ENCODE peak calls at places on chromosomes 5 and 9, in seven cellular contexts. R is IMR-90, S is stomach, E is body of pancreas, H is tibial nerve, U is esophagus squamous epithelium, W is sigmoid colon. Q is an unnamed sample.

GRCh38 chr5:93886917-93887361 is 145.5 kb upstream of the POU5F2 start:
- DNase-seq in R (peak; percentile 21), S (no peak), E (no peak), H (no peak), U (no peak), W (no peak), Q (no peak)

GRCh38 chr5:124599048-124599973 is 147.1 kb downstream of the ZNF608 start:
- DNase-seq in R (peak; percentile 61), S (peak; percentile 70), E (peak; percentile 83), H (no peak), U (no peak), W (no peak), Q (no peak)

GRCh38 chr9:87337335-87338074 is 160.2 kb upstream of the DAPK1 start:
- DNase-seq in R (no peak), S (no peak), E (peak; percentile 36), H (no peak), U (no peak), W (no peak), Q (no peak)

GRCh38 chr5:176817369-176817841 is 7.0 kb downstream of the UNC5A start:
- DNase-seq in R (no peak), S (no peak), E (no peak), H (no peak), U (no peak), W (no peak), Q (no peak)

GRCh38 chr9:117555964-117556629 is 141.2 kb upstream of the ASTN2 start:
- DNase-seq in R (no peak), S (peak; percentile 78), E (peak; percentile 74), H (peak; percentile 17), U (no peak), W (no peak), Q (peak; percentile 59)

GRCh38 chr5:20000416-20000815 is 12.4 kb upstream of the CDH18 start:
- DNase-seq in R (no peak), S (no peak), E (no peak), H (no peak), U (no peak), W (no peak), Q (no peak)

GRCh38 chr5:116536279-116537161 is 38.1 kb downstream of the SEMA6A start:
- DNase-seq in R (no peak), S (no peak), E (no peak), H (no peak), U (no peak), W (no peak), Q (no peak)

GRCh38 chr5:84392836-84393235 is 8.2 kb upstream of the EDIL3 start:
- DNase-seq in R (no peak), S (no peak), E (no peak), H (no peak), U (no peak), W (no peak), Q (no peak)

GRCh38 chr5:72558383-72558782 is 51.2 kb upstream of the ZNF366 start:
- DNase-seq in R (no peak), S (no peak), E (no peak), H (no peak), U (no peak), W (no peak), Q (no peak)

GRCh38 chr5:149053027-149053705 is 9.7 kb downstream of the SH3TC2 start:
- DNase-seq in R (peak; percentile 72), S (no peak), E (no peak), H (no peak), U (no peak), W (no peak), Q (no peak)

GRCh38 chr9:109893222-109893621 is 113.2 kb downstream of the PALM2AKAP2 start:
- DNase-seq in R (no peak), S (no peak), E (no peak), H (no peak), U (no peak), W (no peak), Q (no peak)

GRCh38 chr5:180639743-180640300 is 9.6 kb downstream of the FLT4 start:
- DNase-seq in R (no peak), S (no peak), E (no peak), H (no peak), U (no peak), W (peak; percentile 68), Q (peak; percentile 78)

GRCh38 chr9:129027685-129028191 is 393 bp downstream of the SH3GLB2 start:
- DNase-seq in R (no peak), S (peak; percentile 78), E (peak; percentile 77), H (no peak), U (no peak), W (peak; percentile 85), Q (no peak)

GRCh38 chr5:72767289-72768010 is 49.0 kb upstream of the TNPO1 start:
- DNase-seq in R (no peak), S (no peak), E (no peak), H (no peak), U (no peak), W (no peak), Q (no peak)

GRCh38 chr9:123471843-123472570 is 116.0 kb downstream of the CRB2 start:
- DNase-seq in R (no peak), S (no peak), E (no peak), H (no peak), U (no peak), W (no peak), Q (no peak)

GRCh38 chr5:72141440-72142271 is 34.4 kb downstream of the MAP1B start:
- DNase-seq in R (peak; percentile 97), S (no peak), E (no peak), H (no peak), U (no peak), W (no peak), Q (no peak)

GRCh38 chr9:123425836-123426365 is 69.9 kb downstream of the CRB2 start:
- DNase-seq in R (no peak), S (peak; percentile 22), E (no peak), H (no peak), U (no peak), W (peak; percentile 32), Q (no peak)

GRCh38 chr9:73265876-73266275 is 114.2 kb downstream of the ANXA1 start:
- DNase-seq in R (no peak), S (no peak), E (no peak), H (no peak), U (no peak), W (no peak), Q (no peak)

GRCh38 chr5:134545070-134545868 is 19.8 kb downstream of the JADE2 start:
- DNase-seq in R (no peak), S (no peak), E (no peak), H (peak; percentile 60), U (no peak), W (peak; percentile 94), Q (no peak)
- TF ChIP-seq POLR2A in R (no peak), S (no peak), E (no peak), H (no peak), U (no peak), W (no peak), Q (no peak)

GRCh38 chr9:5872496-5872895 is 18.2 kb upstream of the MLANA start:
- DNase-seq in R (no peak), S (no peak), E (no peak), H (no peak), U (no peak), W (no peak), Q (no peak)

GRCh38 chr9:5873439-5873838 is 17.2 kb upstream of the MLANA start:
- DNase-seq in R (no peak), S (no peak), E (no peak), H (no peak), U (no peak), W (no peak), Q (no peak)

GRCh38 chr9:5871785-5872184 is 18.9 kb upstream of the MLANA start:
- DNase-seq in R (no peak), S (no peak), E (no peak), H (no peak), U (no peak), W (no peak), Q (no peak)

GRCh38 chr9:5876026-5876425 is 14.7 kb upstream of the MLANA start:
- DNase-seq in R (no peak), S (no peak), E (no peak), H (no peak), U (no peak), W (no peak), Q (no peak)

GRCh38 chr9:5874048-5874447 is 16.6 kb upstream of the MLANA start:
- DNase-seq in R (no peak), S (no peak), E (no peak), H (no peak), U (no peak), W (no peak), Q (no peak)
- TF ChIP-seq CTCF in R (no peak), S (no peak), E (no peak), H (no peak), U (no peak), W (no peak), Q (no peak)

DNA sequence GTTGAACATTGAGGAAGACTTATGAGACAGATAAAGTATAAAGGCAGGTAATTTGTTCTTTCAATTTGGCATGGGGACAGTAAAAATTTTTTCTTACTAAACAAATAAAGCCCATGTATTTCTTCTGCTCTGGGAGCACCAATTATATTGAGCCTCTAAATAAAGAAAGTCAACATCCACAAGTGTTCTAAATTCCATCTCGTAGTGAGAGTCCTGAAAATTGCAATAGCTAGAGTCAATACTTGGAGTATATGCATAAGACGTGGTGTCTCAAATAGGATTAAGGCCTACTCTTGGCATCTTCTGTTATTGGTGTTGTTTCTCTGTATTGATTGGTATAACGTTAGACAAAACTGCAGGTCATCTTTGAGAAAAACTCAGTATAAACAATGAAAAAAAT is 120.5 kb upstream of the CDKN2B start:
- DNase-seq in R (no peak), S (no peak), E (no peak), H (no peak), U (no peak), W (no peak), Q (no peak)
- TF ChIP-seq POLR2A in R (no peak), S (no peak), E (no peak), H (no peak), U (no peak), W (no peak), Q (no peak)

DNA sequence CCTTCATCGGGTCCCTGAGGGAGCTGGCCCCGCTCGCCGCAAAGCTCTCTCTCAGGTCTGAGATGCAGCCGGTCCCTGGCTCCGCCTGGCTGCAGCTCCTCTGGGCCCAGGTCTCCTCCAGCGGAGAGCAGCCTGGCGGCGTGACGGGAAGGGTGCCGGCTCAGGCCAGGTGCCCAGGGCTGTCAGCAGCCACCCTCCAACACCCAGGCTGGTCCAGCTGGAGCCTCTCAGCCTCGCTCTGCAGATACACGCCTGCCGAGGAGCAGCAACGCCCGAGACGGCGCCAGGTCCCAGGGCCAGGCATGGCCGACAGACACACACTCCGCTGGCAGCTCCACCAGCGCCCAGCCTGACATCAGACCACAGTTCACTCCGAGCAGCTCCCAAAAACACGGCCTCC is 25.6 kb downstream of the FAM163B start:
- DNase-seq in R (no peak), S (no peak), E (no peak), H (no peak), U (no peak), W (no peak), Q (no peak)
- TF ChIP-seq CTCF in R (no peak), S (no peak), E (no peak), H (no peak), U (no peak), W (no peak), Q (no peak)

GRCh38 chr5:67459233-67459632 is 262.6 kb upstream of the CD180 start:
- DNase-seq in R (no peak), S (no peak), E (no peak), H (no peak), U (no peak), W (no peak), Q (no peak)
- TF ChIP-seq POLR2A in R (no peak), S (no peak), E (no peak), H (no peak), U (no peak), W (no peak), Q (no peak)

Q was measured in suprapubic skin.